ENCODE peak calls at places on chromosome 6, in four cellular contexts. One of them, this sample, is unnamed.

GRCh38 chr6:139981810-139982550 is 607.5 kb upstream of the CITED2 start:
- DNase-seq in brain microvascular endothelial cell: peak; percentile 71
- DNase-seq in IMR-90: peak; percentile 80
- DNase-seq in mucosa of descending colon: no peak
- DNase-seq in this sample: peak; percentile 77

GRCh38 chr6:168527451-168528210 is 86.6 kb downstream of the SMOC2 start:
- DNase-seq in brain microvascular endothelial cell: peak; percentile 9
- DNase-seq in IMR-90: no peak
- DNase-seq in mucosa of descending colon: no peak
- DNase-seq in this sample: no peak

GRCh38 chr6:169254456-169255316 is 1.0 kb upstream of the THBS2 start:
- DNase-seq in brain microvascular endothelial cell: no peak
- DNase-seq in IMR-90: no peak
- DNase-seq in mucosa of descending colon: no peak
- DNase-seq in this sample: no peak

GRCh38 chr6:101393291-101394251 is at the start of gene GRIK2:
- DNase-seq in brain microvascular endothelial cell: peak; percentile 56
- DNase-seq in IMR-90: peak; percentile 47
- DNase-seq in mucosa of descending colon: no peak
- DNase-seq in this sample: peak; percentile 28

GRCh38 chr6:153980176-153980575 is 58.9 kb upstream of the OPRM1 start:
- DNase-seq in brain microvascular endothelial cell: no peak
- DNase-seq in IMR-90: no peak
- DNase-seq in mucosa of descending colon: no peak
- DNase-seq in this sample: no peak

GRCh38 chr6:41199427-41200246 is 1.3 kb downstream of the TREML2 start:
- DNase-seq in brain microvascular endothelial cell: no peak
- DNase-seq in IMR-90: no peak
- DNase-seq in mucosa of descending colon: no peak
- DNase-seq in this sample: no peak

GRCh38 chr6:151161363-151161762 is 78.4 kb upstream of the AKAP12 start:
- DNase-seq in brain microvascular endothelial cell: no peak
- DNase-seq in IMR-90: no peak
- DNase-seq in mucosa of descending colon: no peak
- DNase-seq in this sample: no peak

GRCh38 chr6:43243649-43244321 is 504 bp downstream of the TTBK1 start:
- DNase-seq in brain microvascular endothelial cell: no peak
- DNase-seq in IMR-90: no peak
- DNase-seq in mucosa of descending colon: no peak
- DNase-seq in this sample: no peak

GRCh38 chr6:26232950-26233607 is 131.9 kb upstream of the BTN3A2 start:
- DNase-seq in brain microvascular endothelial cell: no peak
- DNase-seq in IMR-90: peak; percentile 79
- DNase-seq in mucosa of descending colon: peak; percentile 61
- DNase-seq in this sample: peak; percentile 64

GRCh38 chr6:152054441-152054840 is 247.0 kb downstream of the ESR1 start:
- DNase-seq in brain microvascular endothelial cell: no peak
- DNase-seq in IMR-90: no peak
- DNase-seq in mucosa of descending colon: no peak
- DNase-seq in this sample: peak; percentile 71

GRCh38 chr6:15493437-15494168 is 169.2 kb downstream of the DTNBP1 start:
- DNase-seq in brain microvascular endothelial cell: no peak
- DNase-seq in IMR-90: peak; percentile 63
- DNase-seq in mucosa of descending colon: no peak
- DNase-seq in this sample: peak; percentile 72

GRCh38 chr6:133895573-133896343 is 6.8 kb downstream of the TCF21 start:
- DNase-seq in brain microvascular endothelial cell: no peak
- DNase-seq in IMR-90: no peak
- DNase-seq in mucosa of descending colon: peak; percentile 43
- DNase-seq in this sample: no peak

GRCh38 chr6:128599036-128599435 is 78.6 kb upstream of the PTPRK start:
- DNase-seq in brain microvascular endothelial cell: no peak
- DNase-seq in IMR-90: no peak
- DNase-seq in mucosa of descending colon: no peak
- DNase-seq in this sample: no peak

GRCh38 chr6:111750753-111751684 is 122.2 kb downstream of the FYN start:
- DNase-seq in brain microvascular endothelial cell: peak; percentile 83
- DNase-seq in IMR-90: peak; percentile 65
- DNase-seq in mucosa of descending colon: no peak
- DNase-seq in this sample: no peak

GRCh38 chr6:88919032-88919431 is 44.4 kb downstream of the RNGTT start:
- DNase-seq in brain microvascular endothelial cell: no peak
- DNase-seq in IMR-90: no peak
- DNase-seq in mucosa of descending colon: no peak
- DNase-seq in this sample: no peak

GRCh38 chr6:28940294-28940858 is 16.6 kb upstream of the TRIM27 start:
- DNase-seq in brain microvascular endothelial cell: no peak
- DNase-seq in IMR-90: no peak
- DNase-seq in mucosa of descending colon: no peak
- DNase-seq in this sample: peak; percentile 38

GRCh38 chr6:137834508-137834907 is 32.6 kb upstream of the TNFAIP3 start:
- DNase-seq in brain microvascular endothelial cell: no peak
- DNase-seq in IMR-90: no peak
- DNase-seq in mucosa of descending colon: no peak
- DNase-seq in this sample: no peak

GRCh38 chr6:43916924-43917877 is 147.2 kb downstream of the VEGFA start:
- DNase-seq in brain microvascular endothelial cell: no peak
- DNase-seq in IMR-90: peak; percentile 51
- DNase-seq in mucosa of descending colon: peak; percentile 85
- DNase-seq in this sample: peak; percentile 99

GRCh38 chr6:95017922-95018321 is 559.4 kb upstream of the MANEA start:
- DNase-seq in brain microvascular endothelial cell: no peak
- DNase-seq in IMR-90: no peak
- DNase-seq in mucosa of descending colon: no peak
- DNase-seq in this sample: no peak

GRCh38 chr6:154474636-154475428 is 35.7 kb downstream of the CNKSR3 start:
- DNase-seq in brain microvascular endothelial cell: peak; percentile 76
- DNase-seq in IMR-90: peak; percentile 84
- DNase-seq in mucosa of descending colon: no peak
- DNase-seq in this sample: peak; percentile 56

GRCh38 chr6:169388767-169389166 is 135.1 kb upstream of the THBS2 start:
- DNase-seq in brain microvascular endothelial cell: no peak
- DNase-seq in IMR-90: no peak
- DNase-seq in mucosa of descending colon: no peak
- DNase-seq in this sample: no peak

GRCh38 chr6:47633141-47633540 is 65.2 kb upstream of the ADGRF4 start:
- DNase-seq in brain microvascular endothelial cell: no peak
- DNase-seq in IMR-90: no peak
- DNase-seq in mucosa of descending colon: no peak
- DNase-seq in this sample: no peak

GRCh38 chr6:80254716-80255115 is 148.2 kb downstream of the BCKDHB start:
- DNase-seq in brain microvascular endothelial cell: no peak
- DNase-seq in IMR-90: no peak
- DNase-seq in mucosa of descending colon: no peak
- DNase-seq in this sample: no peak

GRCh38 chr6:89035252-89036106 is 45.1 kb upstream of the PNRC1 start:
- DNase-seq in brain microvascular endothelial cell: peak; percentile 64
- DNase-seq in IMR-90: peak; percentile 95
- DNase-seq in mucosa of descending colon: peak; percentile 86
- DNase-seq in this sample: peak; percentile 99

GRCh38 chr6:156686429-156686939 is 90.7 kb upstream of the ARID1B start:
- DNase-seq in brain microvascular endothelial cell: peak; percentile 40
- DNase-seq in IMR-90: peak; percentile 59
- DNase-seq in mucosa of descending colon: no peak
- DNase-seq in this sample: peak; percentile 62

GRCh38 chr6:158818008-158818579 is 1.1 kb downstream of the EZR start:
- DNase-seq in brain microvascular endothelial cell: peak; percentile 48
- DNase-seq in IMR-90: peak; percentile 70
- DNase-seq in mucosa of descending colon: peak; percentile 90
- DNase-seq in this sample: peak; percentile 83

GRCh38 chr6:80638222-80639055 is 532.0 kb downstream of the BCKDHB start:
- DNase-seq in brain microvascular endothelial cell: peak; percentile 98
- DNase-seq in IMR-90: peak; percentile 99
- DNase-seq in mucosa of descending colon: no peak
- DNase-seq in this sample: peak; percentile 94

GRCh38 chr6:55260181-55260580 is 67.1 kb upstream of the GFRAL start:
- DNase-seq in brain microvascular endothelial cell: no peak
- DNase-seq in IMR-90: no peak
- DNase-seq in mucosa of descending colon: no peak
- DNase-seq in this sample: no peak

GRCh38 chr6:157381631-157382621 is 936 bp downstream of the ZDHHC14 start:
- DNase-seq in brain microvascular endothelial cell: peak; percentile 40
- DNase-seq in IMR-90: peak; percentile 47
- DNase-seq in mucosa of descending colon: peak; percentile 75
- DNase-seq in this sample: peak; percentile 51

DNA sequence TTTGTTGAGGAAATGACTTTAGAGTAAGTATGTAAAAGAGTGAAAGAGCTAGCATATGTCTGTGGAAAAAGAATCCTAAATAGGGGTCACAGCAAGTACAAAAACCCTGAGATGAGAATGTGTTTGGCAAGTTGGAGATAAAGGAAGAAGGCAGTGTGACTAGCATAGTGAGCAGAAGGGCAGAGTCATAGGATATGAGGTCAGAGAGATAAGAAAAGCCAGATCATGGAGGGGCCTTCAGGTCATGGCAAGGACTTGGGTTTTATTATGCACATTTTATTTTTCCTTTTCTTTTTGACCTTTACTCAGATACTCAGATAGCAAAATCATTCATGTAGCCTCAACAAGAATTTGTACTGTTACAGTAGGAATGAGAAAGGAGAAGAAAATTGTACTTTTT is 138.0 kb downstream of the GJA1 start:
- DNase-seq in brain microvascular endothelial cell: peak; percentile 51
- DNase-seq in IMR-90: no peak
- DNase-seq in mucosa of descending colon: no peak
- DNase-seq in this sample: peak; percentile 65
- H3K4me3 ChIP-seq in brain microvascular endothelial cell: no peak overlapping the region
- H3K4me3 ChIP-seq in IMR-90: no peak overlapping the region
- H3K4me3 ChIP-seq in mucosa of descending colon: no peak overlapping the region
- H3K4me3 ChIP-seq in this sample: no peak overlapping the region

GRCh38 chr6:113433506-113433991 is 423.6 kb upstream of the MARCKS start:
- DNase-seq in brain microvascular endothelial cell: no peak
- DNase-seq in IMR-90: peak; percentile 83
- DNase-seq in mucosa of descending colon: no peak
- DNase-seq in this sample: peak; percentile 96
- H3K4me3 ChIP-seq in brain microvascular endothelial cell: no peak overlapping the region
- H3K4me3 ChIP-seq in IMR-90: no peak overlapping the region
- H3K4me3 ChIP-seq in mucosa of descending colon: no peak overlapping the region
- H3K4me3 ChIP-seq in this sample: peak overlapping the region; percentile 29

GRCh38 chr6:30171677-30172471 is 8.5 kb downstream of the TRIM15 start:
- DNase-seq in brain microvascular endothelial cell: peak; percentile 14
- DNase-seq in IMR-90: no peak
- DNase-seq in mucosa of descending colon: no peak
- DNase-seq in this sample: peak; percentile 39
- H3K4me3 ChIP-seq in brain microvascular endothelial cell: peak overlapping the region; percentile 15
- H3K4me3 ChIP-seq in IMR-90: no peak overlapping the region
- H3K4me3 ChIP-seq in mucosa of descending colon: no peak overlapping the region
- H3K4me3 ChIP-seq in this sample: no peak overlapping the region

GRCh38 chr6:118720125-118720473 is 68.7 kb upstream of the CEP85L start:
- DNase-seq in brain microvascular endothelial cell: no peak
- DNase-seq in IMR-90: no peak
- DNase-seq in mucosa of descending colon: no peak
- DNase-seq in this sample: no peak

GRCh38 chr6:118719351-118720124 is 68.1 kb upstream of the CEP85L start:
- DNase-seq in brain microvascular endothelial cell: no peak
- DNase-seq in IMR-90: no peak
- DNase-seq in mucosa of descending colon: no peak
- DNase-seq in this sample: no peak

GRCh38 chr6:118715371-118715770 is 64.0 kb upstream of the CEP85L start:
- DNase-seq in brain microvascular endothelial cell: no peak
- DNase-seq in IMR-90: no peak
- DNase-seq in mucosa of descending colon: no peak
- DNase-seq in this sample: no peak

GRCh38 chr6:118717106-118717505 is 65.7 kb upstream of the CEP85L start:
- DNase-seq in brain microvascular endothelial cell: no peak
- DNase-seq in IMR-90: no peak
- DNase-seq in mucosa of descending colon: no peak
- DNase-seq in this sample: no peak

GRCh38 chr6:118718903-118719302 is 67.5 kb upstream of the CEP85L start:
- DNase-seq in brain microvascular endothelial cell: no peak
- DNase-seq in IMR-90: no peak
- DNase-seq in mucosa of descending colon: no peak
- DNase-seq in this sample: no peak
- H3K4me3 ChIP-seq in brain microvascular endothelial cell: no peak overlapping the region
- H3K4me3 ChIP-seq in IMR-90: no peak overlapping the region
- H3K4me3 ChIP-seq in mucosa of descending colon: no peak overlapping the region
- H3K4me3 ChIP-seq in this sample: no peak overlapping the region

DNA sequence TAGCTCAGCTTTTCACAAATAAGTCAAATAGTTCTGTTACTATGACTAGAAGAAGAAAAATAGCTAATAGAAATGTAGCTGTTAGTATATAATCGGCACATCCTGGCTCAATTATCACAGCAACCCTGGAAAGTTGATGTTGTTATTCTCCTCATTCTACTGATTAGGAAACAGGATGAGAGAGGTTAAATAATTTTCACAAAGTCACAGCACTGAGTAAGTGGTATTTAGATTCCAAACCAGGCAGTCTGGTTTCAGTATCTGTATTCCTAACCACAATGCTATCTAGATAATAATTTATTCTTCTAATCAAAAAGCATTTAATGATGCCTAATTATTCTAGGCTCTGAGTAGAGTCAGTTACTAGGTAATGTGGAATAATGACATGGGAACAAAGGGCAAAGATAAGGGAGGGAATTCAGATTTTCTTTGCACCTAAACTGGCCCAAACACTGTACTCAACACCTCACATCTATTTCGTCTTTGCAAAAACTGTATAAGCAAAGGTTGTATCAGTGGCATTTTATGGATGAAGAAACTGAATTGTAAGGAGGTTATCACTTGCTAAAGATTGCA is 51.3 kb downstream of the PDE7B start:
- DNase-seq in brain microvascular endothelial cell: no peak
- DNase-seq in IMR-90: no peak
- DNase-seq in mucosa of descending colon: no peak
- DNase-seq in this sample: peak; percentile 70
- H3K4me3 ChIP-seq in brain microvascular endothelial cell: no peak overlapping the region
- H3K4me3 ChIP-seq in IMR-90: no peak overlapping the region
- H3K4me3 ChIP-seq in mucosa of descending colon: no peak overlapping the region
- H3K4me3 ChIP-seq in this sample: no peak overlapping the region

This sample was measured in fibroblast of villous mesenchyme.